ENCODE peak calls at places on chromosome 15, in six cellular contexts. G, H, S, Q, D and U are unnamed samples.

GRCh38 chr15:96345560-96346389 is 15.3 kb downstream of the NR2F2 start:
- DNase-seq in Q (peak), G (no peak), S (peak), H (no peak), D (no peak), U (no peak)

GRCh38 chr15:48520376-48521155 is 124.9 kb downstream of the FBN1 start:
- DNase-seq in S (no peak), Q (no peak), H (no peak), G (no peak), D (no peak), U (no peak)

GRCh38 chr15:90309050-90309449 is 43.0 kb upstream of the ZNF774 start:
- DNase-seq in S (no peak), G (no peak), Q (no peak), H (no peak), D (no peak), U (no peak)

GRCh38 chr15:50906954-50907865 is 1.3 kb upstream of the AP4E1 start:
- DNase-seq in G (peak), Q (peak), H (no peak), S (peak), D (peak), U (no peak)

GRCh38 chr15:52733078-52733477 is 53.9 kb upstream of the ATOSA start:
- DNase-seq in G (no peak), D (no peak), H (peak), Q (no peak), S (no peak), U (no peak)

GRCh38 chr15:99963976-99964375 is 230.7 kb upstream of the LYSMD4 start:
- DNase-seq in D (no peak), G (no peak), S (peak), Q (no peak), H (no peak), U (no peak)

GRCh38 chr15:32861741-32862140 is 143.9 kb downstream of the GREM1 start:
- DNase-seq in D (peak), S (peak), H (no peak), G (no peak), Q (peak), U (no peak)

GRCh38 chr15:98000249-98001203 is 40.0 kb downstream of the ARRDC4 start:
- DNase-seq in G (no peak), Q (no peak), D (peak), S (no peak), H (peak), U (peak)

GRCh38 chr15:99424978-99425665 is 140.7 kb upstream of the MEF2A start:
- DNase-seq in H (no peak), Q (no peak), S (peak), D (no peak), G (peak), U (peak)

GRCh38 chr15:26882112-26882511 is 15.2 kb downstream of the GABRA5 start:
- DNase-seq in S (no peak), D (no peak), Q (no peak), G (no peak), H (no peak), U (no peak)

GRCh38 chr15:98804057-98804380 is 155.7 kb downstream of the IGF1R start:
- DNase-seq in D (no peak), Q (no peak), H (no peak), S (no peak), G (no peak), U (no peak)

GRCh38 chr15:67089218-67090193 is 24.1 kb downstream of the SMAD3 start:
- DNase-seq in S (no peak), D (no peak), G (no peak), Q (no peak), H (no peak), U (no peak)

GRCh38 chr15:57388199-57388863 is 12.0 kb downstream of the CGNL1 start:
- DNase-seq in S (no peak), H (no peak), G (no peak), Q (no peak), D (no peak), U (no peak)
- H3K4me3 ChIP-seq in S (no peak), H (peak), G (no peak), Q (no peak), D (no peak), U (no peak)

DNA sequence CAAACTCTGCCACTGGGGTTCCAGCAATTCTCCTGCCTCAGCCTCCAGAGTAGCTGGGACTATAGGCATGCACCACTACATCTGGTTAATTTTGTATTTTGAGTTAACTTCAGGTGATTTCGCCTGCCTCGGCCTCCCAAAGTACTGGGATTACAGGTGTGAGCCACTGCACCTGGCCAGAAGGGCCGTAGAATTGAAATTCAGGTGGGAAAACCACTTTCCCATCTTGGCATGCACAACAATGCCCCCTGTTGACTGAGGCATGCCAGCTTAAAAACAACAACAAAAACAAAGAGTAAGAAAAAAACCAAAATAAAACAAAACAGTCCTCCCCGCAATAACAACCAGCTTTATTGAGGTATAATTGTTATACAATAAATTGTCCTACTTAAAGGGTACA is 32.6 kb upstream of the RAB11A start:
- DNase-seq in H (no peak), G (no peak), S (no peak), D (no peak), Q (peak), U (no peak)
- TF ChIP-seq CTCF in H (peak), G (peak), S (peak), D (no peak), Q (peak), U (peak)

GRCh38 chr15:101113114-101114005 is 138.5 kb downstream of the CHSY1 start:
- DNase-seq in D (no peak), S (no peak), G (no peak), H (no peak), Q (no peak), U (no peak)
- H3K4me3 ChIP-seq in D (no peak), S (no peak), G (no peak), H (no peak), Q (no peak), U (no peak)

GRCh38 chr15:86121568-86121967 is 41.9 kb downstream of the AGBL1 start:
- DNase-seq in D (no peak), Q (no peak), S (no peak), H (no peak), G (no peak), U (no peak)
- TF ChIP-seq CTCF in D (no peak), Q (no peak), S (no peak), H (no peak), G (no peak), U (no peak)

GRCh38 chr15:77369168-77369567 is 50.7 kb downstream of the PEAK1 start:
- DNase-seq in S (no peak), D (no peak), H (no peak), G (no peak), Q (no peak), U (peak)
- H3K4me3 ChIP-seq in S (no peak), D (no peak), H (no peak), G (no peak), Q (no peak), U (no peak)

DNA sequence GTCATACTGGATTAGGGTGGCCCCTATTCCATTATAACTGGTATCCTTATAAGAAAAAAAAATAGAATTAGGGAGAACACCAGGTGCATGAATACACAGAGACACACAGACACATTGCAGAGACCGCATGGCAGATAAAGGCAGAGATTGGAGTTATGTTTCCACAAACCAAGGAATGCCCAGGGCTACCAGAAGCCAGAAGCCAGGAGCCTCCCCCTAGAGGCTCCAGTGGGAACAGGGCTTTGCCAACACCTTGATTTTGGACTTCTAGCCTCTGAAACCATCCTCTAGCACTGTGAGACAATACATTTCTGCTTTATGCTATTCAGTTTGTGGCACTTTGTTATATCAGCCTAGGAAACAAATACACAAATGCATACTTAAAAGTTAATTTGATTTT is 10.4 kb downstream of the GOLM2 start:
- DNase-seq in H (no peak), G (no peak), D (no peak), S (peak), Q (no peak), U (no peak)
- TF ChIP-seq CTCF in H (peak), G (no peak), D (peak), S (peak), Q (peak), U (peak)

GRCh38 chr15:85318732-85319076 is 61.7 kb upstream of the AKAP13 start:
- DNase-seq in G (no peak), H (no peak), S (no peak), Q (no peak), D (no peak), U (no peak)
- H3K4me3 ChIP-seq in G (no peak), H (no peak), S (peak), Q (no peak), D (no peak), U (no peak)

GRCh38 chr15:70892912-70893560 is 410 bp downstream of the LRRC49 start:
- DNase-seq in S (peak), H (no peak), D (peak), G (no peak), Q (peak), U (no peak)
- TF ChIP-seq CTCF in S (peak), H (peak), D (peak), G (no peak), Q (peak), U (peak)

GRCh38 chr15:43510230-43511011 is 7.0 kb upstream of the MAP1A start:
- DNase-seq in G (peak), D (peak), H (peak), S (peak), Q (peak), U (peak)

GRCh38 chr15:43511012-43511885 is 6.2 kb upstream of the MAP1A start:
- DNase-seq in Q (no peak), D (no peak), G (no peak), H (no peak), S (peak), U (no peak)

GRCh38 chr15:43508421-43508820 is 9.0 kb upstream of the MAP1A start:
- DNase-seq in D (no peak), G (no peak), S (no peak), Q (no peak), H (no peak), U (no peak)

GRCh38 chr15:43509923-43510229 is 7.5 kb upstream of the MAP1A start:
- DNase-seq in H (no peak), D (no peak), S (no peak), Q (no peak), G (no peak), U (no peak)

GRCh38 chr15:43509002-43509922 is 8.1 kb upstream of the MAP1A start:
- DNase-seq in H (no peak), D (no peak), Q (no peak), G (no peak), S (peak), U (no peak)
- H3K4me3 ChIP-seq in H (peak), D (no peak), Q (no peak), G (peak), S (peak), U (no peak)

GRCh38 chr15:54089776-54090175 is 111.5 kb downstream of the UNC13C start:
- DNase-seq in H (no peak), G (no peak), Q (no peak), D (no peak), S (no peak), U (no peak)
- TF ChIP-seq CTCF in H (no peak), G (no peak), Q (no peak), D (no peak), S (no peak), U (no peak)